ENCODE peak calls at places on chromosomes 12 and 14, in five cellular contexts. J, R, N, Z and O are unnamed samples.

GRCh38 chr12:126139355-126139754 is 1074.1 kb downstream of the AACS start:
- DNase-seq in J (no peak), R (no peak), N (no peak), Z (no peak), O (no peak)

GRCh38 chr14:39430762-39431415 is 1.3 kb downstream of the FBXO33 start:
- DNase-seq in J (no peak), R (peak), N (no peak), Z (peak), O (no peak)

GRCh38 chr12:121132601-121133481 is at the start of gene P2RX7:
- DNase-seq in J (peak), R (peak), N (peak), Z (no peak), O (peak)

GRCh38 chr12:46224401-46224800 is 44.4 kb downstream of the SLC38A1 start:
- DNase-seq in J (no peak), R (no peak), N (no peak), Z (no peak), O (no peak)

GRCh38 chr12:103495158-103495782 is 498 bp downstream of the C12orf42 start:
- DNase-seq in J (peak), R (peak), N (no peak), Z (no peak), O (peak)

GRCh38 chr12:107580750-107581529 is 104.7 kb upstream of the PWP1 start:
- DNase-seq in J (no peak), R (no peak), N (no peak), Z (no peak), O (peak)

GRCh38 chr12:8664228-8664963 is 1.8 kb upstream of the MFAP5 start:
- DNase-seq in J (no peak), R (no peak), N (no peak), Z (no peak), O (no peak)

GRCh38 chr14:68891851-68892660 is 87.0 kb downstream of the ACTN1 start:
- DNase-seq in J (no peak), R (no peak), N (no peak), Z (no peak), O (no peak)

GRCh38 chr14:59190372-59190771 is 1.9 kb downstream of the DAAM1 start:
- DNase-seq in J (no peak), R (peak), N (no peak), Z (peak), O (peak)

GRCh38 chr14:99820702-99821331 is 27.6 kb downstream of the EML1 start:
- DNase-seq in J (no peak), R (no peak), N (no peak), Z (no peak), O (no peak)

GRCh38 chr14:95389471-95390011 is 69.8 kb upstream of the CLMN start:
- DNase-seq in J (no peak), R (no peak), N (no peak), Z (no peak), O (no peak)

GRCh38 chr12:12439636-12440035 is 82.8 kb downstream of the BORCS5 start:
- DNase-seq in J (no peak), R (peak), N (no peak), Z (peak), O (no peak)
- TF ChIP-seq ESRRA in J (no peak), R (no peak), N (no peak), Z (no peak), O (no peak)

DNA sequence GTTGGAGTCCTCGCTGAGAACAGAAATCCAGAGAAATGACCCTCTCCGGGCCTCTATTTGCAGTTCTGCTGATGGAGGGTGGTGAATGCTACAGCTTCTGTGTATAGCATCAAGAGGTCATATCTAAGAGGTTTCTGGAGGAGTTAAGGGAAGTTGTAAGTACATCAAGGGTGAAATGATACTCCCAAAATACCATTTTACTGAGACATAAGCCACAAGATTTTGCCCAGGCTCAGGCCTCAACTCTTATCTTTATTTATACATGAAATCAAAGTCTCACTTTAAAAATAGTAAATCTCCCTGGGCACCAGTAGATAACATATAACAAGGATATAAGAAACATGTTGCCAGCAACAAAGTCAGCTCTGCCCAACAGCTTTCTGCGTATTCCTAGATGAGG is 40.4 kb downstream of the NIN start:
- DNase-seq in J (no peak), R (no peak), N (no peak), Z (no peak), O (no peak)
- TF ChIP-seq ESRRA in J (no peak), R (no peak), N (no peak), Z (no peak), O (no peak)

GRCh38 chr14:72743626-72744025 is 150.3 kb downstream of the DPF3 start:
- DNase-seq in J (no peak), R (no peak), N (no peak), Z (no peak), O (no peak)
- TF ChIP-seq ESRRA in J (no peak), R (no peak), N (no peak), Z (no peak), O (no peak)

DNA sequence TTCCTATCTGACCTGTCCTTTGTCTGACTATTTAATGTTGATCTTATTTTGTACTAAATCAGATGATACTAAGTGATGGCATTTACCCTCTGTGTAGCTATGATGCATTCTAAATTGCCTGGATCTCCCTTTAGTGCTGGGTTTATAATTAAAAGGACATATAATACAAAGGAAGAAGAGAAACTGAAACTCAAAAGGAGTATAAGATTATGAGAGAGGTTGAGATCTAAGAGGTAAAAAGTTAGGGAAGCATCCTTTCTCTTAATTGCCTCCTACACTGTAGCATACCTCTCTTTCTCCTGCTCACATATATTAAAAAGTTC is 86.9 kb upstream of the MON2 start:
- DNase-seq in J (no peak), R (no peak), N (no peak), Z (no peak), O (no peak)
- TF ChIP-seq ESRRA in J (no peak), R (no peak), N (no peak), Z (no peak), O (no peak)

GRCh38 chr14:34233619-34234018 is 228.4 kb downstream of the SPTSSA start:
- DNase-seq in J (no peak), R (no peak), N (no peak), Z (no peak), O (no peak)

GRCh38 chr14:34229140-34229539 is 232.9 kb downstream of the SPTSSA start:
- DNase-seq in J (no peak), R (no peak), N (no peak), Z (no peak), O (no peak)

GRCh38 chr14:34232790-34233189 is 229.2 kb downstream of the SPTSSA start:
- DNase-seq in J (no peak), R (no peak), N (no peak), Z (no peak), O (no peak)

GRCh38 chr14:34234258-34234657 is 227.8 kb downstream of the SPTSSA start:
- DNase-seq in J (no peak), R (no peak), N (no peak), Z (no peak), O (no peak)

DNA sequence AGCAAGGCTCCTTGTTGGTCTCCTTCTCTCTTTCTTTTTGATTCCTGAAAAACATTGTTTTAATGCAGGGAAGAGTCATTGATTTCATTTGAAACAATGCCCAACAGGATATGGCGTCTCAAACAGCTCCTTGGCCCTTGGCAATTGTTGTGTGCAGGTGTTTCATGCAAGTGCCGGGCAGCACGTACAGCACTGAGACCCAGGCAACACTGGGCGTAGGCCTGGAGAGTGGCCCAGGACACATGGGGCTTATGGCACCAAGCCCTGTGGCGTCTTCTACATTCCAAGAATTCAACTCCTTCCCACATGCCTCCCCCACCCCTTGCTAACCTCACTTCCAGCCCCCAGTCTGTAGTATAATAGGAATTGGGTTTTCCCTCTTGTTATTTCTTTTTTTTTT is 230.4 kb downstream of the SPTSSA start:
- DNase-seq in J (no peak), R (no peak), N (no peak), Z (no peak), O (no peak)
- TF ChIP-seq ESRRA in J (no peak), R (no peak), N (no peak), Z (no peak), O (no peak)

GRCh38 chr12:4961311-4961710 is 51.6 kb downstream of the KCNA1 start:
- DNase-seq in J (no peak), R (no peak), N (no peak), Z (no peak), O (no peak)
- TF ChIP-seq ESRRA in J (no peak), R (no peak), N (no peak), Z (no peak), O (no peak)

DNA sequence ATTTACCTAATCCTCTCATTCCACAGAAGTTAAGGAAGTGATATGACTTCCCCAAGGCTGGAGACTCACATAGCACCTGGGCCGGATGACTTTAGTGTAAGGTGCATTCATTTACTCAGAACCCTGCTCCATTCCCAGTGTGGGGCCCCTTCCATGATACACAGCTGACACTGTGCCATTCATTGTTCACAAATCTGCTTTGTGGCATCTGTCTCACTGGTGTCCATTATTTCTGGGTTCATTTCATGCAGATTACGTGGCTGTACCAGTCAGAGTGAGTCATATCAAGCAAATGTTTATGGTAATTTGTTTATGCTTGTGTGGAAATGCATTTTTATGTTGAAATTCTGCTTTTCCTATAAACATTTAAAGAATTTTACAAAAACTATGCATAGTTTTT is 5.2 kb downstream of the ANO4 start:
- DNase-seq in J (no peak), R (no peak), N (no peak), Z (no peak), O (no peak)
- TF ChIP-seq ESRRA in J (no peak), R (no peak), N (no peak), Z (no peak), O (no peak)

DNA sequence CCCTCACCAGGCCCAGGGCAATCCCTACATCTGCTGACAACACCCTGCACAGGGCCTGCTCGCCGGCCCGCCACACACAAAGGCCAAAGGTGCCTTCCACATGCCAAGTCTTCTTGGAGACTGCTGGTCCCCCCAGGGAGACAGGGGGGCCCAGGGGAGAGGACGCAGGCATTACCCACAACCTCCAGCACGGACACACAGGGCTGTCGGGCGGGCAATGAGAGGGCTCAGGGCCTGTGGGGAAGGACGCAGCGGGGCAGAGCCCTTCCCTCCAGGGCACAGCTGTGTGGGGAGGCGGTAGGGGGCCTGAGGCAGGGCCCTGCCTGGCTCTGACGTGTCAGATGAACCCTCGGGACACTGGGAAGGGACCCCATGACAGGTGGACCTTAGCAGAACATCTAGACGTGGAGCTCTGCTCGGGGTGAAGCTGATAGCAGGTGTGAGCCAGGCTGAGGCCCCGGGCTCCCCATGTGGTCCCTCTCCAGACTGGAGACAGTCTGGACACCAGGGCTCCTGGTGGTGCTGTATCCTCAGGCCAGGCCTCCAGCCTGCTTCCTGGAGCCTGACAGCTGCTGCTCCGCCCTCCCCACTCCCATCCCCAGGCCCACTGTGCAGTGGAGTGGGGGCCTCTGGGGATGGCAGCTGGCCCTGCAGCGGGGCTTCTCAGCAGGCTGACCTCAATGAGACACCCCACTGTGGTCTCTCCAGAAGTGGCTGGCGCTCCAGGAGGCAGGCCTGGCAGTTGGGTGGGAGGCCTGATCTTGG is 31.6 kb upstream of the NUDT14 start:
- DNase-seq in J (no peak), R (no peak), N (no peak), Z (no peak), O (no peak)
- TF ChIP-seq ESRRA in J (no peak), R (no peak), N (no peak), Z (no peak), O (no peak)

DNA sequence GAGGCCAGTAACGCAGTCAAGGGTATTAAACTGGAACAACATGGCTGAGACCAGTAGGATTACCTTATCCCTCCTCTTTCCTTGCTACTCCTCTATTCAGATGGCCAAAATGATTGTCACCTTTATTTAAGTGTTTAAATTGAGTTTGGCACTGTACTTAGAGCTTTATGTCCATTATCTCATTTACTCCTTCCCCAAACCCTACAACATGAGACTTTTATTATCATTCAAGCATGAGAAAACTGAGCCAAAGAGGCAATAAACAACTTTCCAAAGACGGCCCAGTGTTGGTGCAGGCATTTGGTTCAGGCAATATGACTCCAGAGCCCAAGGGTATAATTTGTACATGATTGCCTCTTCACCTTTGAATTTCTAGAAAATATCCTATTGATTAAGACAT is 370.9 kb upstream of the KITLG start:
- DNase-seq in J (no peak), R (no peak), N (no peak), Z (no peak), O (no peak)
- TF ChIP-seq ESRRA in J (no peak), R (no peak), N (no peak), Z (no peak), O (no peak)